ENCODE peak calls at places on chromosomes 13 and 19, in five cellular contexts. D, I, E, R and P are unnamed samples.

GRCh38 chr13:99439850-99440604 is 61.2 kb upstream of the TM9SF2 start:
- DNase-seq in R (no peak), E (no peak), I (no peak), D (no peak), P (no peak)

GRCh38 chr13:32047796-32048195 is 16.2 kb downstream of the FRY start:
- DNase-seq in E (no peak), R (no peak), I (no peak), D (no peak), P (no peak)

GRCh38 chr13:46796515-46797467 is at the start of gene ESD:
- DNase-seq in R (peak), I (peak), D (peak), E (peak), P (peak)

GRCh38 chr19:37991841-37992248 is 84.8 kb downstream of the SIPA1L3 start:
- DNase-seq in E (no peak), R (no peak), I (no peak), D (peak), P (no peak)

GRCh38 chr13:114120486-114121430 is 11.7 kb downstream of the RASA3 start:
- DNase-seq in I (no peak), D (no peak), E (no peak), R (no peak), P (no peak)

GRCh38 chr13:95204231-95204765 is 97.0 kb downstream of the ABCC4 start:
- DNase-seq in R (no peak), E (no peak), D (no peak), I (no peak), P (no peak)

GRCh38 chr19:3284759-3285646 is 60.5 kb downstream of the CELF5 start:
- DNase-seq in E (peak), I (peak), D (peak), R (peak), P (peak)

GRCh38 chr13:30121244-30121643 is 186.1 kb downstream of the KATNAL1 start:
- DNase-seq in E (no peak), D (no peak), R (no peak), I (no peak), P (no peak)

GRCh38 chr13:61255035-61255796 is 160.4 kb downstream of the PCDH20 start:
- DNase-seq in I (no peak), E (no peak), R (no peak), D (peak), P (peak)

GRCh38 chr13:108195146-108195545 is 20.2 kb downstream of the LIG4 start:
- DNase-seq in E (no peak), I (no peak), R (peak), D (no peak), P (no peak)

GRCh38 chr13:99393791-99394735 is 86.9 kb upstream of the GPR183 start:
- DNase-seq in E (no peak), D (no peak), R (no peak), I (no peak), P (no peak)

GRCh38 chr19:1422360-1422759 is 15.0 kb downstream of the DAZAP1 start:
- DNase-seq in D (no peak), E (no peak), I (no peak), R (no peak), P (no peak)

GRCh38 chr19:40298026-40298425 is 12.9 kb upstream of the AKT2 start:
- DNase-seq in E (no peak), D (no peak), I (no peak), R (no peak), P (no peak)

GRCh38 chr13:34627905-34628682 is 314.0 kb upstream of the NBEA start:
- DNase-seq in E (no peak), D (no peak), R (no peak), I (no peak), P (no peak)

GRCh38 chr13:114152285-114152645 is 19.8 kb upstream of the RASA3 start:
- DNase-seq in I (no peak), D (no peak), R (no peak), E (no peak), P (no peak)

GRCh38 chr13:40770934-40771618 is at the start of gene MRPS31:
- DNase-seq in D (peak), R (peak), I (peak), E (peak), P (peak)
- TF ChIP-seq POLR2A in D (peak), R (peak), I (peak), E (no peak), P (peak)

GRCh38 chr19:49106648-49107135 is 7.5 kb upstream of the LIN7B start:
- DNase-seq in I (no peak), R (peak), E (peak), D (peak), P (peak)
- TF ChIP-seq POLR2A in I (no peak), R (no peak), E (no peak), D (no peak), P (no peak)

GRCh38 chr19:45025264-45025663 is 13.6 kb upstream of the CLASRP start:
- DNase-seq in R (no peak), E (no peak), D (no peak), I (no peak), P (no peak)
- TF ChIP-seq POLR2A in R (no peak), E (no peak), D (no peak), I (no peak), P (no peak)

DNA sequence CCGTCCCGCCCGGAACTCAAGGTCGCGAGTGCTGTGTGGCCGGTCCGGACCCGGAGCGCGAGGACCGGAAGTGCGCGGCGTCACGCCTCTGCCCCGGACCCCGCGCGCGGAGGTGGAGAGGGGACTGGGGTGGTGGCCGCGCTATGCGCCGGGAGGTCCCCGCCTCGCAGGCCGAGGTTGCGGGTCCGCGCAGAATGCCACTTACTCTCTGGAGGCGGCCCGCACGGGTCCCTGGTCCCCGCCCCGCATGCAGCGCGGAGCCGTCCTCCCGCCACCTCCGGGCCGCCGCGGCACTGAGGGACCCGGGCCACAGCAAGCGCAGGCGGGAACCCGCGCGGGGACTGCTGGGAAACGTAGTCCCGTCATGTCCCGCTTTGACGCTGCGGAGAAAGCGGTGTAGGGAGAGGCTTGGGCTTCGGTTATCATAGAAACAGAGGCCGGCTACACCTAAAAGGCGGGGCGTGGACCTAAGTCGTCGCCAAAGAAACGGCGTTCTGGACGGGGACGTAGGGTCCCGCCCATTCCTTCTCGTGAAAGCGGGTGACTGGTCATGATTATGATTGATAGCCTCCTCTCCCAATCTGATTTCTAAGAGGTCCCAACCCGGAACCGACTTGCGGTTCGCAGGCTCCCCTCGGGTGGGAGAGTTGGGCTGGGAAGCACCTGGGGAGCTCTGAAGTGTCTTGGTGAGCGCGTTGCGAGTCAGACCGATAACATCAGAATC is at the start of gene ZNF837:
- DNase-seq in I (peak), D (peak), E (peak), R (peak), P (peak)
- TF ChIP-seq POLR2A in I (peak), D (peak), E (no peak), R (peak), P (peak)

GRCh38 chr13:111005808-111006494 is 91.1 kb upstream of the ANKRD10 start:
- DNase-seq in D (no peak), E (peak), R (peak), I (peak), P (no peak)

GRCh38 chr13:111008351-111008750 is 93.5 kb upstream of the ANKRD10 start:
- DNase-seq in I (no peak), R (no peak), D (no peak), E (no peak), P (no peak)

GRCh38 chr13:111007209-111007608 is 92.3 kb upstream of the ANKRD10 start:
- DNase-seq in D (peak), R (no peak), E (no peak), I (no peak), P (no peak)

GRCh38 chr13:111005364-111005763 is 90.5 kb upstream of the ANKRD10 start:
- DNase-seq in D (no peak), I (no peak), R (peak), E (no peak), P (no peak)

DNA sequence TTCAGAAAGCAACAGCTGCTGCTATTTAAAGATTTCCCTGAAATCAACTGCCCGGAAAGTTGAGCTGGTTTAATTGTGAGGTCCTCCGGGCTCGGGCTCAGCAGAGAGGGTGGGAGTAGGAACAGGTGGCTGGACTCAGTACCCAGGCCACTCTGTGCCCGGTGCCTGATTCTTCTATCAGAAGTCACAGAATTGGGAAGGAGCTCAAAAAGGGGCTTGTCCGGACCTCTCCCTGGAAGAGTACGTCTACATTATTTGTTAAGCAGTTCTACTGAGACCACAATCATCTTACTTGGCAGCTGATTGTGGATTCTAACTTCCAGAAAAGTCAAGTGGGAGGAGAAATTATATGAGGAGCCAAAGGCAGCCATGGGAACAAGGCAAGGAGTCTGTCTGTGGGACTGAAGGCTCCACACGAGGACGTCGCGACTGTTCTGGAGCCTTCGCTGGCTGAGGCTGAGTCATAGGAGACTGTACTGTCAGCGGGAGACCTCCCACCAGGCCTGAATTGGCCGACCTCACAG is 91.7 kb upstream of the ANKRD10 start:
- DNase-seq in R (peak), E (no peak), D (no peak), I (peak), P (no peak)
- TF ChIP-seq POLR2A in R (no peak), E (no peak), D (no peak), I (no peak), P (no peak)

GRCh38 chr19:58277197-58277596 is 1.6 kb upstream of the ZNF8 start:
- DNase-seq in D (no peak), E (no peak), I (no peak), R (no peak), P (no peak)

GRCh38 chr19:58278156-58279041 is at the start of gene ZNF8:
- DNase-seq in D (peak), I (peak), R (peak), E (peak), P (peak)

GRCh38 chr19:58279925-58280316 is 1.2 kb downstream of the ZNF8 start:
- DNase-seq in E (no peak), D (no peak), I (no peak), R (no peak), P (peak)

GRCh38 chr19:58277748-58278147 is 1.0 kb upstream of the ZNF8 start:
- DNase-seq in R (no peak), E (no peak), I (no peak), D (no peak), P (peak)

DNA sequence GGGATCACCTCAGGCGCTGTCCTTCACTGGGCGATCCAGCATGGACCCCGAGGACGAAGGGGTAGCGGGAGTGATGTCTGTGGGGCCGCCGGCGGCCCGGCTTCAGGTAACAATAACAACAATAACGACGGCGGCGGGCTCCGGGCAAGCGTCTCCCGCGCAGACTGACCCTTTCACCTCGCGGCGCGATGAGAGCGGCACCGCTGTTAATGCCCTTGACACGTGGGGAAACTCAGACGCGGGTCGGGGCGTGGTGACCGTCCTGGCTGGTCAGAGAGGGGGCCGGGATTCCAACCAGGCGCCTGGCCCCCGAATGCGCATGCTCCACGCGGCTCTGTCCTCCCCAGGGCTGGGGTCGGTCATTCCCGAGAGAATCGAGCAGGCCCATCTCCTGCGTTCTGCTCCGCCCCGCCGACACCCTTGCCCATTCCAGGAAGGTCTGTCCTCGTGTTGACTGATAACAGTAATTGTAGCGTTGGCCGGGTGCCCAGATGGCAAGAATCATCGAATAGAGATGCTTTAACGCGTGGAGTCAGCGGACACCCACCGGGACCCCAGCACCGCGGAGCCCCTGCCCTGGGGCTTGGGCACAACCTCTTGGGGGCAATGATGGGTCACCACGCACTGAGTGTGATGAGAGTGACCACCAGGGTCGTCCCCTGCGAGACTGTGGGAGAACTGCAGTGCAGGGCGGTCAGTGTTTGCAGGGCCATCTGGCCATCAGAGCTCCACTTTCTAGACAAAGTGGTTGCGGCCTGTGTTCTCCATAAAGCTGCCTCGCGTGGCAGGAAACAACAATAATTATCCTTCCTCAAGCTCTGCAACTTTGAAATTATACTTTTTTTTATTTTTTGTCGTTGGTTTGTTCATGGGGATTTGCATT is 528 bp downstream of the ZNF8 start:
- DNase-seq in R (peak), E (peak), I (peak), D (peak), P (peak)
- TF ChIP-seq POLR2A in R (no peak), E (no peak), I (no peak), D (no peak), P (peak)

GRCh38 chr19:14004619-14005380 is 1.3 kb downstream of the RFX1 start:
- DNase-seq in E (peak), I (no peak), D (peak), R (no peak), P (peak)
- TF ChIP-seq POLR2A in E (no peak), I (no peak), D (no peak), R (no peak), P (no peak)

GRCh38 chr19:5686326-5686646 is 3.8 kb upstream of the RPL36 start:
- DNase-seq in E (no peak), D (no peak), I (no peak), R (no peak), P (no peak)
- TF ChIP-seq POLR2A in E (no peak), D (no peak), I (no peak), R (no peak), P (no peak)

GRCh38 chr19:44202974-44203373 is 9.4 kb upstream of the ZNF227 start:
- DNase-seq in D (no peak), I (no peak), E (no peak), R (no peak), P (no peak)

GRCh38 chr19:44207126-44207803 is 5.1 kb upstream of the ZNF227 start:
- DNase-seq in E (peak), I (peak), D (peak), R (peak), P (peak)

GRCh38 chr19:44202470-44202869 is 9.9 kb upstream of the ZNF227 start:
- DNase-seq in D (no peak), R (peak), I (no peak), E (no peak), P (no peak)

DNA sequence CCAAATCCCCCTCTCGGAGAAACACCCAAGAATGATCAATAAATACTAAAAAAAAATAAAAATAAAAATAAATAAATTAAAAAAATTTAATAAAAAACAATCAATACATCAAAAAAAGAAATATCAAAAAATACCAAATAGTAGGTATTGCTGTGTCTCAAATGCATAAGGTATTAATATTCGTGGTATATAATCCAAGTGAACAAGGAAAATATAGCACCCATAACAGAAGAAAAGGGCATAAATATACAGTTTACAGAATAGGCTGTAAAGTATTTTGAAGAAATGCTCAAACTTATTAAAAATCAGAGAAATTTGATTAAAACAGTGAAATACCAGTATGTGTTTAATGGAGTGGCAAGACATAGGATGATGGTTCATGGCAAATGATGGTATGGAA is 7.6 kb upstream of the ZNF227 start:
- DNase-seq in E (no peak), D (no peak), I (no peak), R (no peak), P (no peak)
- TF ChIP-seq POLR2A in E (no peak), D (no peak), I (no peak), R (no peak), P (no peak)

DNA sequence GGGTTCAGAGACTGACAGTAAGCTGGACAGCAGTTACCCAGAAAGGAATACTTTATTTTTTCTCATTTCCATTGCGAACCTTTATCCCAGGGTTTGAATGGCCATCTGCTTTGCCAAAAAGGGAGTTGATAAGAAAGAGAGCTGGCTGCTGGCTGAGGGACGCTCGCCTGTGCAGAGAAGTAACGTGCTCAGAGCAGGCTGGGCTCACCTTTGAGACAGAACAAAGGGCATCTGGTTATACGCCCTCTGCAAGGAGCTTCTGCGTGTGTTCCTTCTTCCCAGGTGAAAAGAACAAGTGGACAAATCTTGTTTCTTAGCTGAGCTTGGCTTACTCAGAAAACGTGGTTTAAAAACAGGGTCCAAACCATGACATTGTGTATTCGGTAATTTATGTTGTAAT is 47.4 kb downstream of the EFNB2 start:
- DNase-seq in R (no peak), E (no peak), D (no peak), I (no peak), P (no peak)
- TF ChIP-seq POLR2A in R (no peak), E (no peak), D (no peak), I (no peak), P (no peak)